ENCODE peak calls at places on chromosomes 1 and 21, in four cellular contexts. One of them, this sample, is unnamed.

GRCh38 chr1:3598051-3598471 is 13.2 kb downstream of the MEGF6 start:
- DNase-seq in thyroid gland: peak
- DNase-seq in dorsolateral prefrontal cortex: no peak
- DNase-seq in heart right ventricle: peak
- DNase-seq in this sample: no peak

GRCh38 chr21:33078907-33079582 is 9.1 kb downstream of the OLIG1 start:
- DNase-seq in heart right ventricle: no peak
- DNase-seq in thyroid gland: no peak
- DNase-seq in dorsolateral prefrontal cortex: peak
- DNase-seq in this sample: no peak

GRCh38 chr1:76055987-76056386 is 18.6 kb upstream of the ST6GALNAC3 start:
- DNase-seq in thyroid gland: no peak
- DNase-seq in dorsolateral prefrontal cortex: no peak
- DNase-seq in heart right ventricle: no peak
- DNase-seq in this sample: no peak

GRCh38 chr1:212792396-212792908 is 758 bp downstream of the TATDN3 start:
- DNase-seq in thyroid gland: no peak
- DNase-seq in dorsolateral prefrontal cortex: no peak
- DNase-seq in heart right ventricle: no peak
- DNase-seq in this sample: no peak

GRCh38 chr21:30480145-30480544 is at the start of gene KRTAP19-1:
- DNase-seq in heart right ventricle: no peak
- DNase-seq in dorsolateral prefrontal cortex: no peak
- DNase-seq in thyroid gland: no peak
- DNase-seq in this sample: no peak

GRCh38 chr1:145719230-145720079 is at the start of gene CD160:
- DNase-seq in heart right ventricle: no peak
- DNase-seq in dorsolateral prefrontal cortex: no peak
- DNase-seq in thyroid gland: no peak
- DNase-seq in this sample: no peak

GRCh38 chr1:92326681-92327080 is 27.8 kb downstream of the RPAP2 start:
- DNase-seq in heart right ventricle: no peak
- DNase-seq in thyroid gland: no peak
- DNase-seq in dorsolateral prefrontal cortex: no peak
- DNase-seq in this sample: no peak

GRCh38 chr1:34780528-34780927 is 486 bp upstream of the GJB3 start:
- DNase-seq in heart right ventricle: no peak
- DNase-seq in thyroid gland: no peak
- DNase-seq in dorsolateral prefrontal cortex: no peak
- DNase-seq in this sample: no peak

GRCh38 chr1:160637821-160638539 is 8.9 kb downstream of the SLAMF1 start:
- DNase-seq in heart right ventricle: no peak
- DNase-seq in thyroid gland: no peak
- DNase-seq in dorsolateral prefrontal cortex: no peak
- DNase-seq in this sample: no peak

GRCh38 chr1:238252033-238252802 is 361.5 kb upstream of the ZP4 start:
- DNase-seq in thyroid gland: peak
- DNase-seq in dorsolateral prefrontal cortex: peak
- DNase-seq in heart right ventricle: peak
- DNase-seq in this sample: no peak

GRCh38 chr1:15702722-15703550 is 18.8 kb downstream of the PLEKHM2 start:
- DNase-seq in heart right ventricle: no peak
- DNase-seq in thyroid gland: no peak
- DNase-seq in dorsolateral prefrontal cortex: no peak
- DNase-seq in this sample: no peak

GRCh38 chr1:219405531-219406331 is 207.2 kb downstream of the ZC3H11B start:
- DNase-seq in thyroid gland: no peak
- DNase-seq in dorsolateral prefrontal cortex: no peak
- DNase-seq in heart right ventricle: no peak
- DNase-seq in this sample: no peak

GRCh38 chr1:247482747-247483146 is 24.8 kb upstream of the OR2B11 start:
- DNase-seq in heart right ventricle: no peak
- DNase-seq in dorsolateral prefrontal cortex: no peak
- DNase-seq in thyroid gland: no peak
- DNase-seq in this sample: no peak

GRCh38 chr1:159469921-159470595 is 30.5 kb downstream of the OR10J1 start:
- DNase-seq in heart right ventricle: no peak
- DNase-seq in thyroid gland: no peak
- DNase-seq in dorsolateral prefrontal cortex: no peak
- DNase-seq in this sample: no peak

GRCh38 chr1:37478451-37478871 is 4.1 kb downstream of the ZC3H12A start:
- DNase-seq in dorsolateral prefrontal cortex: no peak
- DNase-seq in heart right ventricle: no peak
- DNase-seq in thyroid gland: no peak
- DNase-seq in this sample: no peak

GRCh38 chr1:108661030-108661609 is at the start of gene HENMT1:
- DNase-seq in thyroid gland: peak
- DNase-seq in heart right ventricle: peak
- DNase-seq in dorsolateral prefrontal cortex: peak
- DNase-seq in this sample: no peak

GRCh38 chr1:119047040-119047438 is 58.9 kb upstream of the TBX15 start:
- DNase-seq in thyroid gland: no peak
- DNase-seq in dorsolateral prefrontal cortex: no peak
- DNase-seq in heart right ventricle: no peak
- DNase-seq in this sample: no peak

GRCh38 chr1:33169290-33170055 is 12.4 kb downstream of the TRIM62 start:
- DNase-seq in heart right ventricle: no peak
- DNase-seq in dorsolateral prefrontal cortex: peak
- DNase-seq in thyroid gland: no peak
- DNase-seq in this sample: no peak

GRCh38 chr1:168893359-168893791 is 164.4 kb upstream of the DPT start:
- DNase-seq in thyroid gland: no peak
- DNase-seq in dorsolateral prefrontal cortex: no peak
- DNase-seq in heart right ventricle: no peak
- DNase-seq in this sample: no peak

GRCh38 chr1:188420177-188420576 is 1591.4 kb downstream of the PLA2G4A start:
- DNase-seq in dorsolateral prefrontal cortex: no peak
- DNase-seq in heart right ventricle: no peak
- DNase-seq in thyroid gland: no peak
- DNase-seq in this sample: no peak

GRCh38 chr1:71089536-71090270 is 8.9 kb upstream of the ZRANB2 start:
- DNase-seq in heart right ventricle: no peak
- DNase-seq in dorsolateral prefrontal cortex: no peak
- DNase-seq in thyroid gland: no peak
- DNase-seq in this sample: no peak

GRCh38 chr1:38585460-38585859 is 274.1 kb downstream of the RRAGC start:
- DNase-seq in dorsolateral prefrontal cortex: no peak
- DNase-seq in thyroid gland: no peak
- DNase-seq in heart right ventricle: no peak
- DNase-seq in this sample: no peak

GRCh38 chr21:24995206-24995605 is 612.1 kb downstream of the MRPL39 start:
- DNase-seq in heart right ventricle: no peak
- DNase-seq in dorsolateral prefrontal cortex: no peak
- DNase-seq in thyroid gland: no peak
- DNase-seq in this sample: no peak

DNA sequence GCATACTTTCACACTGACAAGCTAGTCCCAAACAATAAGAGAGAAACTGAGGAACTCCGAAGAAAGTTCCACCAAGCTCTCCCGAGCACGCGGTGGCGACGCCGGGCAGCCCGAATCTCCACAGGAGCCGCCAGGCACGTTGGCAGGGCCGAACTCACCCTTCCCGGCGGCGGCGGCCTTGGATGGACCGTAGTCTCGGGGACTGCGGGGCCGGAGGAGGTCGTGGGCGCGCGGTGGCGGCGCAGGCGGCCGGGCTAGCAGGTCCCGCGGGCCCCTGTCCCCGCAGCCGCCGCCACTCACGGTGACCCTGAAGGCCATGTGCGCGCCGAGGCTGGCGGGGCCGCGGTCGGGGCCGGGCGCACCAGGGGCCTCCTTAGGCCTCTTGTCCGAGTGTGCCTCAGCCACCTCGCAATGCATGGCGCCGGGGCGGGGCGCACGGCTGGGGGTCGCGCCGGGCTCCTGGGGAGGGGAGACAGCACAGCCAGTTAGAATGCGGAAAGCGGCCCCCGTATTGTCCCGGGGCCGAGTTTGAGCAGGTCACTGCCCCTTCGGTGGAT is 1.2 kb downstream of the GLIS1 start:
- DNase-seq in dorsolateral prefrontal cortex: peak
- DNase-seq in thyroid gland: peak
- DNase-seq in heart right ventricle: peak
- DNase-seq in this sample: no peak
- H3K4me3 ChIP-seq in dorsolateral prefrontal cortex: peak
- H3K4me3 ChIP-seq in thyroid gland: peak
- H3K4me3 ChIP-seq in heart right ventricle: peak
- H3K4me3 ChIP-seq in this sample: peak

DNA sequence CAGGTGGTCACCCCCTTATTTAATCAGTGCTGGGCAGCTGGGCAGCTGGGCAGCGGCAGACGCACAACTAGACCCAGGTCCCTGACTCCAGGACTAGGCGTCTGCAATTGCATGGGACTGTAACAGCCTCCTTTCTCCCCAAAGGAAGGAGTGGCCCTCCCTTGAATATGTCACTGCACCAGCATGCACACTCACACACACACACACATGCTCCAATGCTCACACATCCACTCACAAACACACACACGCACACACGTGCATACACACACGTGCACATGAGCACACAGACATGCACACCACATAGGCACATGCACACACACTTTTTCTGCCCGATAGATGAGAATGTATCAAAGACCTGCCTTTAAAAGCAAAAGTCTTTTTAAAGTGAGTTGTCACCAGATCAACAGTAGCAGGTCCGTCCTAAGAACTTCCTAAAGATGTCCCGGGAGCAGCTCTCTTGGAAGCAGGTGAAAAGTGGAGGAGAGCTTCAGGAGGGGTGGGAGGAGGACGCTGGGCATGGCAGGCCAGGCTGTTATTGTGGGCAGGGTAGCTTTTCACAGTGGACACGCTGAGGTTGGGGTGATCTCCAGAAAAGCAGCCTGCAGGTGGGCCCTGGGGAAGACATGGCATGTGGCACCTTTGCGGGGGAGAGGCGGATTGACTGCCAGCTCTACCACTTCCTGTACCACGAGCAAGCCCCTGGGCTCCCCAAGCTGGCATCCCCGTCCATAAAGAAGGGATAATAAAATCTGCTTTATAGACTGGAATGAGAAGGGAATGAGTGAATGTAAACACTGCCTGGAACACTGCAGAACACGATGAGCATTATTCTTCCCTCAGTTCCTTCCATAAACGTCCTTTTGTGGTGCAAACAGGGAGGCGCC is 1.7 kb downstream of the PDE9A start:
- DNase-seq in heart right ventricle: no peak
- DNase-seq in dorsolateral prefrontal cortex: peak
- DNase-seq in thyroid gland: no peak
- DNase-seq in this sample: no peak
- H3K4me3 ChIP-seq in heart right ventricle: peak
- H3K4me3 ChIP-seq in dorsolateral prefrontal cortex: peak
- H3K4me3 ChIP-seq in thyroid gland: no peak
- H3K4me3 ChIP-seq in this sample: peak

GRCh38 chr21:16193758-16194606 is 464.2 kb downstream of the USP25 start:
- DNase-seq in heart right ventricle: peak
- DNase-seq in dorsolateral prefrontal cortex: peak
- DNase-seq in thyroid gland: peak
- DNase-seq in this sample: no peak

GRCh38 chr21:16195896-16196443 is 466.2 kb downstream of the USP25 start:
- DNase-seq in dorsolateral prefrontal cortex: no peak
- DNase-seq in heart right ventricle: no peak
- DNase-seq in thyroid gland: no peak
- DNase-seq in this sample: no peak

GRCh38 chr21:16195476-16195875 is 465.7 kb downstream of the USP25 start:
- DNase-seq in dorsolateral prefrontal cortex: no peak
- DNase-seq in thyroid gland: no peak
- DNase-seq in heart right ventricle: no peak
- DNase-seq in this sample: no peak

GRCh38 chr21:16196521-16197208 is 466.9 kb downstream of the USP25 start:
- DNase-seq in heart right ventricle: no peak
- DNase-seq in dorsolateral prefrontal cortex: no peak
- DNase-seq in thyroid gland: no peak
- DNase-seq in this sample: no peak

GRCh38 chr21:16194851-16195251 is 465.1 kb downstream of the USP25 start:
- DNase-seq in thyroid gland: no peak
- DNase-seq in dorsolateral prefrontal cortex: no peak
- DNase-seq in heart right ventricle: no peak
- DNase-seq in this sample: no peak
- H3K4me3 ChIP-seq in thyroid gland: peak
- H3K4me3 ChIP-seq in dorsolateral prefrontal cortex: peak
- H3K4me3 ChIP-seq in heart right ventricle: peak
- H3K4me3 ChIP-seq in this sample: peak

GRCh38 chr21:42285569-42286245 is 29.5 kb downstream of the TFF3 start:
- DNase-seq in thyroid gland: no peak
- DNase-seq in dorsolateral prefrontal cortex: no peak
- DNase-seq in heart right ventricle: no peak
- DNase-seq in this sample: no peak
- H3K4me3 ChIP-seq in thyroid gland: no peak
- H3K4me3 ChIP-seq in dorsolateral prefrontal cortex: no peak
- H3K4me3 ChIP-seq in heart right ventricle: no peak
- H3K4me3 ChIP-seq in this sample: no peak

GRCh38 chr1:214603819-214604252 is 841 bp downstream of the CENPF start:
- DNase-seq in thyroid gland: no peak
- DNase-seq in heart right ventricle: no peak
- DNase-seq in dorsolateral prefrontal cortex: no peak
- DNase-seq in this sample: no peak
- H3K4me3 ChIP-seq in thyroid gland: no peak
- H3K4me3 ChIP-seq in heart right ventricle: peak
- H3K4me3 ChIP-seq in dorsolateral prefrontal cortex: peak
- H3K4me3 ChIP-seq in this sample: peak